ENCODE peak calls at places on chromosomes 6 and 20, in six cellular contexts. One of them, this sample, is unnamed. For H3K79me1, the result is how much of the 10 kb centered on the place peaks cover.

GRCh38 chr20:637559-637958 is 15.4 kb downstream of the SRXN1 start:
- DNase-seq in neuronal stem cell: no peak
- DNase-seq in IMR-90: no peak
- DNase-seq in mesendoderm: no peak
- DNase-seq in H1: no peak
- DNase-seq in H9: no peak
- DNase-seq in this sample: no peak

GRCh38 chr6:53643481-53643965 is 22.0 kb downstream of the KLHL31 start:
- DNase-seq in neuronal stem cell: no peak
- DNase-seq in IMR-90: peak
- DNase-seq in mesendoderm: no peak
- DNase-seq in H1: no peak
- DNase-seq in H9: no peak
- DNase-seq in this sample: peak

GRCh38 chr6:39804666-39805065 is 12.5 kb downstream of the DAAM2 start:
- DNase-seq in neuronal stem cell: no peak
- DNase-seq in IMR-90: peak
- DNase-seq in mesendoderm: no peak
- DNase-seq in H1: no peak
- DNase-seq in H9: no peak
- DNase-seq in this sample: peak

GRCh38 chr6:156782691-156783320 is 5.6 kb downstream of the ARID1B start:
- DNase-seq in neuronal stem cell: no peak
- DNase-seq in IMR-90: no peak
- DNase-seq in mesendoderm: no peak
- DNase-seq in H1: no peak
- DNase-seq in H9: no peak
- DNase-seq in this sample: no peak

GRCh38 chr6:112348891-112349736 is 2.0 kb downstream of the RFPL4B start:
- DNase-seq in neuronal stem cell: no peak
- DNase-seq in IMR-90: no peak
- DNase-seq in mesendoderm: no peak
- DNase-seq in H1: no peak
- DNase-seq in H9: no peak
- DNase-seq in this sample: no peak

GRCh38 chr20:36132802-36133211 is 21.7 kb upstream of the EPB41L1 start:
- DNase-seq in neuronal stem cell: no peak
- DNase-seq in IMR-90: no peak
- DNase-seq in mesendoderm: no peak
- DNase-seq in H1: no peak
- DNase-seq in H9: no peak
- DNase-seq in this sample: no peak

GRCh38 chr20:64113796-64114355 is 6.5 kb upstream of the NPBWR2 start:
- DNase-seq in neuronal stem cell: no peak
- DNase-seq in IMR-90: no peak
- DNase-seq in mesendoderm: no peak
- DNase-seq in H1: no peak
- DNase-seq in H9: no peak
- DNase-seq in this sample: no peak

GRCh38 chr6:150395388-150396009 is 26.7 kb downstream of the IYD start:
- DNase-seq in neuronal stem cell: peak
- DNase-seq in IMR-90: peak
- DNase-seq in mesendoderm: peak
- DNase-seq in H1: peak
- DNase-seq in H9: peak
- DNase-seq in this sample: peak

GRCh38 chr20:40938020-40938419 is 90.6 kb upstream of the TOP1 start:
- DNase-seq in neuronal stem cell: no peak
- DNase-seq in IMR-90: no peak
- DNase-seq in mesendoderm: peak
- DNase-seq in H1: peak
- DNase-seq in H9: peak
- DNase-seq in this sample: no peak

GRCh38 chr6:75824160-75824559 is 75.1 kb downstream of the MYO6 start:
- DNase-seq in neuronal stem cell: no peak
- DNase-seq in IMR-90: no peak
- DNase-seq in mesendoderm: no peak
- DNase-seq in H1: no peak
- DNase-seq in H9: no peak
- DNase-seq in this sample: no peak

GRCh38 chr6:136066005-136066404 is 184.1 kb downstream of the MTFR2 start:
- DNase-seq in neuronal stem cell: no peak
- DNase-seq in IMR-90: peak
- DNase-seq in mesendoderm: no peak
- DNase-seq in H1: no peak
- DNase-seq in H9: no peak
- DNase-seq in this sample: no peak

GRCh38 chr6:42013134-42013516 is 37.2 kb upstream of the TAF8 start:
- DNase-seq in neuronal stem cell: no peak
- DNase-seq in IMR-90: peak
- DNase-seq in mesendoderm: no peak
- DNase-seq in H1: no peak
- DNase-seq in H9: no peak
- DNase-seq in this sample: peak

GRCh38 chr6:94835264-94835663 is 742.1 kb upstream of the MANEA start:
- DNase-seq in neuronal stem cell: no peak
- DNase-seq in IMR-90: no peak
- DNase-seq in mesendoderm: no peak
- DNase-seq in H1: no peak
- DNase-seq in H9: no peak
- DNase-seq in this sample: no peak

GRCh38 chr20:43973671-43974450 is 59.2 kb downstream of the TOX2 start:
- DNase-seq in neuronal stem cell: no peak
- DNase-seq in IMR-90: no peak
- DNase-seq in mesendoderm: no peak
- DNase-seq in H1: no peak
- DNase-seq in H9: no peak
- DNase-seq in this sample: no peak

GRCh38 chr20:58718121-58718563 is 25.5 kb downstream of the NPEPL1 start:
- DNase-seq in neuronal stem cell: no peak
- DNase-seq in IMR-90: no peak
- DNase-seq in mesendoderm: no peak
- DNase-seq in H1: peak
- DNase-seq in H9: peak
- DNase-seq in this sample: no peak

GRCh38 chr20:50089140-50089786 is 23.7 kb downstream of the UBE2V1 start:
- DNase-seq in neuronal stem cell: no peak
- DNase-seq in IMR-90: no peak
- DNase-seq in mesendoderm: no peak
- DNase-seq in H1: no peak
- DNase-seq in H9: no peak
- DNase-seq in this sample: no peak

GRCh38 chr20:4766631-4767030 is 44.9 kb downstream of the PRND start:
- DNase-seq in neuronal stem cell: no peak
- DNase-seq in IMR-90: no peak
- DNase-seq in mesendoderm: no peak
- DNase-seq in H1: no peak
- DNase-seq in H9: no peak
- DNase-seq in this sample: no peak

GRCh38 chr6:45500924-45501816 is 123.4 kb upstream of the SUPT3H start:
- DNase-seq in neuronal stem cell: no peak
- DNase-seq in IMR-90: no peak
- DNase-seq in mesendoderm: peak
- DNase-seq in H1: peak
- DNase-seq in H9: peak
- DNase-seq in this sample: no peak

GRCh38 chr20:2907519-2907918 is 34.2 kb downstream of the PTPRA start:
- DNase-seq in neuronal stem cell: no peak
- DNase-seq in IMR-90: peak
- DNase-seq in mesendoderm: no peak
- DNase-seq in H1: no peak
- DNase-seq in H9: no peak
- DNase-seq in this sample: no peak

GRCh38 chr6:158524311-158524710 is 35.6 kb upstream of the TMEM181 start:
- DNase-seq in neuronal stem cell: no peak
- DNase-seq in IMR-90: no peak
- DNase-seq in mesendoderm: no peak
- DNase-seq in H1: no peak
- DNase-seq in H9: peak
- DNase-seq in this sample: no peak

GRCh38 chr6:47168176-47168575 is 126.0 kb upstream of the ADGRF1 start:
- DNase-seq in neuronal stem cell: no peak
- DNase-seq in IMR-90: peak
- DNase-seq in mesendoderm: peak
- DNase-seq in H1: no peak
- DNase-seq in H9: no peak
- DNase-seq in this sample: peak

DNA sequence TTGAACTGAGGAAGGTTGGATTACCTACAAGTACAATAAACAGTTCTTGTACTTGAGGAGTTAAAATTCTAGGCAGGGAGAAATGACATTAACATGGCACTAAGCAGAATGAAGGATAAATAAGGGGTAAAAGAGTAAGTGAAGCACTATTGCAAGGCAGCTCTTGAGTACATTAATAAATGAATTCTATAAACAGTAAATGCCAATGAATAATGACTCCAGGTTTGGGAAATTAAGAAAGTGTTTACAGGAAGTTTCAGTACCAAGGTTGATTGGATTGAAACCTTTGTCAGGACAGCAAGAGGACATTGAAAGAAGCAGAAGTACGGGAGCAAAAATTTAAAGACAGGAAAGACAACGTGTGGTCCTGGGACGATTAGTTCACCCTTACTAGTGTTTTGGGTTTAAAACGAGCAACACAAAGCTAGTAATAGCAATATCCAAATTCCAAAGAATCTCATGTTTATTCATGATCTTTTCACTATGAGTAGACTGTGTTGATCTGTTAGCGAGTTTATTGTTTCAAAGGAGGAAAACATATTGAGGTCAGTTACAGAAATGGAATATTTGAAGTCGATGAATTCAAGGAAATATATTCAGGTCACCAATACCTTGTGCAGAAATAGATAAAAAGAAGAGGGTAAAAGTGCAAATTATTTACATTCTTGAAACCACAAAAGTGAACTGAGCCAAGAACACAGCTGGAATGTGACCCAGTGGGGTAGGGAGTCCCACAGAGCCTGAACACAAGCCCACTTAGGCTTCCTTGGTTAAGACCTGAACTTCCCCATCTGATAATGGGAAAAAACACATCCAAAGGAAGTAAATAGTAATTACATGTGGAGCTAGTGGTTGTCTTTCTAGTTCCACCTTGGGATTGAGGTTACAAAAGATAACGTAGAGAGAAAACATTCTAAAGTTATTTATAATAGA is 80.8 kb downstream of the MKKS start:
- DNase-seq in neuronal stem cell: no peak
- DNase-seq in IMR-90: no peak
- DNase-seq in mesendoderm: peak
- DNase-seq in H1: no peak
- DNase-seq in H9: no peak
- DNase-seq in this sample: peak
- H3K79me1 ChIP-seq in neuronal stem cell: under half
- H3K79me1 ChIP-seq in IMR-90: under half
- H3K79me1 ChIP-seq in mesendoderm: under half
- H3K79me1 ChIP-seq in H1: under half
- H3K79me1 ChIP-seq in H9: under half
- H3K79me1 ChIP-seq in this sample: under half

DNA sequence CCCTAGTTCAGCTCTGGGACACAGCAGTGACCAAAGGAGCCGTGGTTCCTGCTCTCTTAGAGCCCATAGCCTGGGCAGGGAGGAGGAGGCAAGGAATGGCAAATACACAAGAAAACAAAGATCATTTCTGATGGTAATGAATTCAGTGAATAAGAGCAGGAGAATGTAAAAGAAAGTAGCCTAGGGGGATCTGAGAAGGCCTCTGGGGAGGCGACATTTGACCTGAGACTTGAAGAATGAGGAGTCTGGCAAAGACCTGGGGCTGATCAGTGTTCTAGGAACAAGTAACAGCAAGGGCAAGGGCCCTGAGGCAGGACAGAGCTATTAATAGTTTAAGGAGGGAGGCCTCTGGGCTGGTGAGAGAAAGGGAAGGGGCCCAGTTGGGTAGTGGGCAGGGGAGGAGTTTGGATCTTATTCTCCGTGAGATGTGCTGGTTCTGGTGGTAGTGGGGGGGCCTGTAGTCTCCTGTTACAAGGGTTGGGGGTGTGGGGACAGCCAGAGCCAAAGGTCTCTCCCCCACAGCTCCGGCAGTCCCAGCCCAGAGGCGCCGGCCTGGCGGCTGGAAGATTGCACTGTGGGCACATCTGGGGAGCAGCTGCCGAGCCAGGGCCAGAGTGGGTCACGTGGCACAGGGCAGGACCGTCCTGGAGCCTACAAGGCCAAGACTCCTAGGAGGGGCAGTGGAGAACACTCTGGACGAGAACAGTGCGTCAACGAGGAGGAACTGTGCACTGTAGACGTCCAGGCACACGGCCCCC is 9.3 kb upstream of the ID1 start:
- DNase-seq in neuronal stem cell: no peak
- DNase-seq in IMR-90: peak
- DNase-seq in mesendoderm: peak
- DNase-seq in H1: peak
- DNase-seq in H9: peak
- DNase-seq in this sample: peak
- H3K79me1 ChIP-seq in neuronal stem cell: under half
- H3K79me1 ChIP-seq in IMR-90: under half
- H3K79me1 ChIP-seq in mesendoderm: under half
- H3K79me1 ChIP-seq in H1: under half
- H3K79me1 ChIP-seq in H9: under half
- H3K79me1 ChIP-seq in this sample: under half

DNA sequence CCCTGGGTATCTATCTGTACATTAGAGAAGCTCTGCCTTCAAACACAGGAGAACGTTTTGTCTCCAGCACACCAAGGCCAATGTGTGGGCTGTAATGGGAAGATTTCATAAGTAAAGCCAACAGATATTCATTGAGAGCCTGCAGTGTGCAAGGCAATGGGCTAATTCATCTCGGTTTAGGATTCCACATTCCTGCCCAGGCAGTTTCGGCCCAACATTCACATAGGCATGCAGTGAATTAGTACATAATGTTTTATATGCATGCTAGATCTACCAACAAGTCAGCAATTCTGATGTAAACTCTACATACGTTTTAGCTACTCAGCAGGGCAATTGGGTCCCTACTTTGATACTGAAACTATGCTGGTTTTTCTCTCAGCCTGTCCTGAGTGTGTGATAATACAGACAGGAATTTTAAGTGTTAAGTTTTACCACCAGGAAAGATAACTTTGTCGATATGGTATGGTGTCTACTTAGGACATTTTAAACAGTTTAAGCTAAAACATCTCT is 46.9 kb upstream of the NAA20 start:
- DNase-seq in neuronal stem cell: no peak
- DNase-seq in IMR-90: no peak
- DNase-seq in mesendoderm: no peak
- DNase-seq in H1: no peak
- DNase-seq in H9: no peak
- DNase-seq in this sample: peak
- H3K79me1 ChIP-seq in neuronal stem cell: under half
- H3K79me1 ChIP-seq in IMR-90: under half
- H3K79me1 ChIP-seq in mesendoderm: under half
- H3K79me1 ChIP-seq in H1: under half
- H3K79me1 ChIP-seq in H9: under half
- H3K79me1 ChIP-seq in this sample: under half

DNA sequence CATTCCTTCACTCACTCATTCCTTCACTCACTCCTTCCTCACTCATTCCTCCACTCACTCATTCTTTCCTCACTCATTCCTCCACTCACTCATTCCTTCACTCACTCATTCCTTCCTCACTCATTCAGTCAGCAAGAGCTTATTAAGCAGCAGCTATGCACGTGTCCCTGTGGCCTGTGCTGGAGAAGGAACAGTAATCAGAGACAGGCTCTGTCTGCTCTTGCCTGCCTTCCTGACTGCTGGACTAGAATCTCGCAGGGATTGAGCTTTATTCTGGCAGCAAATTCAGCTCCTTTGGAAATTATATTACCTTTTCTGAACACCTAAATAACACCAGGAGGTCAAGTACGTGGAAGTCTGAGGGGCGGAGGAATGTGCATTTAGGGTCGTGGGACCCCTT is 138.9 kb upstream of the AGPAT4 start:
- DNase-seq in neuronal stem cell: no peak
- DNase-seq in IMR-90: no peak
- DNase-seq in mesendoderm: no peak
- DNase-seq in H1: no peak
- DNase-seq in H9: no peak
- DNase-seq in this sample: no peak
- H3K79me1 ChIP-seq in neuronal stem cell: under half
- H3K79me1 ChIP-seq in IMR-90: under half
- H3K79me1 ChIP-seq in mesendoderm: under half
- H3K79me1 ChIP-seq in H1: under half
- H3K79me1 ChIP-seq in H9: under half
- H3K79me1 ChIP-seq in this sample: under half

This sample was measured in mesenchymal stem cell.